ENCODE peak calls at places on chromosomes 16 and 17, in five cellular contexts. E, R, M, N and J are unnamed samples.
A peak's percentile ranks its signal among the peaks of the same experiment; 100 is the strongest.

GRCh38 chr17:6427284-6427781 is 7.6 kb downstream of the AIPL1 start:
- DNase-seq in E (no peak), R (no peak), M (no peak), N (no peak), J (no peak)

GRCh38 chr17:83190601-83191387 is 111.4 kb downstream of the METRNL start:
- DNase-seq in E (no peak), R (peak; percentile 13), M (no peak), N (no peak), J (no peak)

GRCh38 chr17:18916816-18917496 is 35.0 kb upstream of the SLC5A10 start:
- DNase-seq in E (peak; percentile 50), R (no peak), M (no peak), N (no peak), J (peak; percentile 52)

GRCh38 chr16:77499373-77500285 is 64.8 kb upstream of the ADAMTS18 start:
- DNase-seq in E (no peak), R (peak; percentile 19), M (no peak), N (no peak), J (no peak)

GRCh38 chr16:7745321-7745720 is 412.7 kb downstream of the RBFOX1 start:
- DNase-seq in E (no peak), R (no peak), M (no peak), N (no peak), J (no peak)

GRCh38 chr16:67398546-67399217 is 5.4 kb upstream of the TPPP3 start:
- DNase-seq in E (no peak), R (no peak), M (no peak), N (no peak), J (no peak)

GRCh38 chr16:78210305-78210704 is 110.9 kb downstream of the WWOX start:
- DNase-seq in E (no peak), R (no peak), M (peak; percentile 95), N (no peak), J (no peak)

GRCh38 chr16:27315333-27316037 is 1.7 kb downstream of the IL4R start:
- DNase-seq in E (no peak), R (peak; percentile 29), M (peak; percentile 96), N (peak; percentile 31), J (no peak)

GRCh38 chr16:83171396-83171795 is 544.6 kb downstream of the CDH13 start:
- DNase-seq in E (no peak), R (no peak), M (no peak), N (no peak), J (no peak)

GRCh38 chr16:56948234-56948633 is 13.5 kb upstream of the CETP start:
- DNase-seq in E (no peak), R (no peak), M (no peak), N (no peak), J (no peak)

GRCh38 chr16:787978-788398 is at the start of gene RPUSD1:
- DNase-seq in E (no peak), R (no peak), M (no peak), N (no peak), J (no peak)

GRCh38 chr17:45160505-45161287 is 979 bp upstream of the HEXIM2 start:
- DNase-seq in E (no peak), R (peak; percentile 78), M (peak; percentile 29), N (no peak), J (peak; percentile 52)

GRCh38 chr16:81401035-81401950 is 43.3 kb upstream of the CMIP start:
- DNase-seq in E (peak; percentile 40), R (no peak), M (peak; percentile 90), N (no peak), J (peak; percentile 85)

GRCh38 chr17:29131814-29132682 is 48.1 kb downstream of the MYO18A start:
- DNase-seq in E (no peak), R (no peak), M (no peak), N (no peak), J (no peak)

GRCh38 chr17:44992242-44992939 is 24.3 kb upstream of the C1QL1 start:
- DNase-seq in E (no peak), R (no peak), M (no peak), N (no peak), J (no peak)

GRCh38 chr16:89827383-89828198 is 684 bp upstream of the SPIRE2 start:
- DNase-seq in E (no peak), R (peak; percentile 48), M (peak; percentile 45), N (peak; percentile 65), J (peak; percentile 50)

GRCh38 chr17:549197-550040 is 165.2 kb downstream of the VPS53 start:
- DNase-seq in E (no peak), R (no peak), M (no peak), N (no peak), J (no peak)

GRCh38 chr17:41617698-41618097 is 5.1 kb upstream of the KRT16 start:
- DNase-seq in E (no peak), R (no peak), M (peak; percentile 83), N (no peak), J (no peak)

GRCh38 chr17:18217412-18218015 is 7.9 kb upstream of the LLGL1 start:
- DNase-seq in E (peak; percentile 79), R (peak; percentile 78), M (peak; percentile 48), N (peak; percentile 71), J (peak; percentile 76)

GRCh38 chr16:19859166-19859565 is 25.5 kb downstream of the GPRC5B start:
- DNase-seq in E (no peak), R (no peak), M (no peak), N (no peak), J (no peak)

GRCh38 chr16:50499254-50499653 is 48.9 kb upstream of the NKD1 start:
- DNase-seq in E (no peak), R (no peak), M (no peak), N (no peak), J (no peak)

GRCh38 chr17:21210411-21211076 is 3.4 kb downstream of the TMEM11 start:
- DNase-seq in E (no peak), R (no peak), M (no peak), N (no peak), J (no peak)

GRCh38 chr17:76789235-76789788 is 51.4 kb downstream of the MFSD11 start:
- DNase-seq in E (no peak), R (no peak), M (no peak), N (no peak), J (no peak)

GRCh38 chr17:68381076-68381900 is 76.0 kb downstream of the WIPI1 start:
- DNase-seq in E (peak; percentile 75), R (no peak), M (peak; percentile 74), N (no peak), J (peak; percentile 100)

GRCh38 chr17:82257473-82257872 is 16.0 kb downstream of the CSNK1D start:
- DNase-seq in E (no peak), R (no peak), M (peak; percentile 22), N (no peak), J (peak; percentile 52)